ENCODE peak calls at places on chromosomes 1 and 21, in five cellular contexts. S is kidney tubule cell; G is progenitor cell of endocrine pancreas; P is effector memory CD8-positive, alpha-beta T cell; Y is CD4-positive, alpha-beta T cell. J is an unnamed sample.

GRCh38 chr1:98693385-98693784 is 31.9 kb downstream of the SNX7 start:
- DNase-seq in G (no peak), Y (no peak), P (no peak), S (no peak), J (no peak)

GRCh38 chr1:175129997-175130648 is 62.5 kb downstream of the KIAA0040 start:
- DNase-seq in S (peak), G (no peak), Y (no peak), P (no peak), J (no peak)

GRCh38 chr21:14926186-14926585 is 138.6 kb downstream of the NRIP1 start:
- DNase-seq in G (no peak), S (no peak), Y (no peak), P (no peak), J (no peak)

GRCh38 chr1:230382060-230382491 is 44.1 kb downstream of the PGBD5 start:
- DNase-seq in Y (no peak), S (peak), P (no peak), G (no peak), J (peak)

GRCh38 chr1:46606255-46606965 is 2.3 kb upstream of the MKNK1 start:
- DNase-seq in G (no peak), Y (no peak), P (no peak), S (peak), J (peak)

GRCh38 chr1:165056914-165057313 is 299.6 kb downstream of the LMX1A start:
- DNase-seq in G (no peak), Y (no peak), P (no peak), S (no peak), J (no peak)

GRCh38 chr1:23759277-23759676 is 16.0 kb downstream of the ELOA start:
- DNase-seq in Y (no peak), S (no peak), P (no peak), G (no peak), J (no peak)

GRCh38 chr1:2283371-2283990 is 55.4 kb downstream of the SKI start:
- DNase-seq in S (no peak), Y (no peak), G (no peak), P (no peak), J (no peak)

GRCh38 chr1:9426291-9426711 is 113.0 kb upstream of the SLC25A33 start:
- DNase-seq in G (no peak), Y (peak), S (no peak), P (peak), J (no peak)

GRCh38 chr1:22850681-22851080 is 122.0 kb downstream of the LACTBL1 start:
- DNase-seq in Y (no peak), P (no peak), G (no peak), S (no peak), J (no peak)

GRCh38 chr1:217919683-217920502 is 288.7 kb downstream of the SPATA17 start:
- DNase-seq in G (no peak), P (no peak), S (no peak), Y (no peak), J (no peak)

GRCh38 chr1:198030682-198031081 is 113.5 kb downstream of the LHX9 start:
- DNase-seq in S (no peak), G (no peak), Y (no peak), P (no peak), J (no peak)

GRCh38 chr1:221025391-221026355 is 146.4 kb downstream of the HLX start:
- DNase-seq in S (peak), Y (no peak), P (no peak), G (no peak), J (no peak)

GRCh38 chr21:26840912-26841311 is 4.3 kb downstream of the ADAMTS1 start:
- DNase-seq in S (peak), Y (no peak), G (no peak), P (no peak), J (peak)

GRCh38 chr1:201791051-201791774 is 37.7 kb upstream of the IPO9 start:
- DNase-seq in P (no peak), Y (no peak), G (no peak), S (no peak), J (no peak)

GRCh38 chr1:162168261-162168660 is 98.8 kb downstream of the NOS1AP start:
- DNase-seq in G (no peak), S (no peak), Y (no peak), P (no peak), J (no peak)

GRCh38 chr1:35097224-35097623 is 18.0 kb downstream of the ZMYM1 start:
- DNase-seq in P (no peak), S (peak), Y (no peak), G (no peak), J (peak)

GRCh38 chr1:24902471-24902891 is 27.6 kb downstream of the RUNX3 start:
- DNase-seq in S (no peak), Y (peak), G (no peak), P (no peak), J (no peak)

GRCh38 chr1:31013187-31013864 is 52.2 kb downstream of the PUM1 start:
- DNase-seq in Y (no peak), S (peak), P (no peak), G (no peak), J (peak)

GRCh38 chr1:27600500-27601175 is 3.3 kb downstream of the AHDC1 start:
- DNase-seq in S (no peak), Y (no peak), G (no peak), P (no peak), J (no peak)

GRCh38 chr1:230095938-230096337 is 28.9 kb downstream of the GALNT2 start:
- DNase-seq in Y (no peak), G (no peak), S (no peak), P (no peak), J (no peak)

GRCh38 chr1:30888391-30888790 is 20.2 kb downstream of the SDC3 start:
- DNase-seq in G (no peak), Y (no peak), S (peak), P (no peak), J (no peak)

GRCh38 chr1:158112994-158113758 is 67.5 kb upstream of the CD1D start:
- DNase-seq in Y (peak), G (peak), S (peak), P (peak), J (peak)

GRCh38 chr1:150516616-150517015 is 1.1 kb downstream of the FALEC start:
- DNase-seq in S (peak), P (no peak), G (no peak), Y (no peak), J (peak)

J was measured in Caki2.